ENCODE peak calls at places on chromosomes 4 and X, in four cellular contexts. One of them, this sample, is unnamed. For H3K4me1, the result is how much of the 10 kb centered on the place peaks cover.

GRCh38 chr4:145487626-145488025 is 6.0 kb downstream of the SMAD1 start:
- DNase-seq in heart right ventricle: no peak
- DNase-seq in ascending aorta: no peak
- DNase-seq in endodermal cell: no peak
- DNase-seq in this sample: no peak

GRCh38 chrX:1323315-1323714 is 13.3 kb upstream of the IL3RA start:
- DNase-seq in heart right ventricle: peak
- DNase-seq in ascending aorta: no peak
- DNase-seq in endodermal cell: peak
- DNase-seq in this sample: peak

GRCh38 chr4:154049457-154050181 is 260.7 kb upstream of the SFRP2 start:
- DNase-seq in heart right ventricle: no peak
- DNase-seq in ascending aorta: no peak
- DNase-seq in endodermal cell: peak
- DNase-seq in this sample: peak

GRCh38 chr4:6596948-6597347 is 22.0 kb downstream of the MAN2B2 start:
- DNase-seq in heart right ventricle: no peak
- DNase-seq in ascending aorta: no peak
- DNase-seq in endodermal cell: no peak
- DNase-seq in this sample: no peak

GRCh38 chr4:2259541-2260267 is 2.2 kb downstream of the MXD4 start:
- DNase-seq in heart right ventricle: peak
- DNase-seq in ascending aorta: peak
- DNase-seq in endodermal cell: peak
- DNase-seq in this sample: no peak

GRCh38 chrX:136961594-136962135 is 72.1 kb downstream of the GPR101 start:
- DNase-seq in heart right ventricle: no peak
- DNase-seq in ascending aorta: no peak
- DNase-seq in endodermal cell: no peak
- DNase-seq in this sample: no peak

GRCh38 chr4:75110061-75110460 is 177.1 kb downstream of the PARM1 start:
- DNase-seq in heart right ventricle: no peak
- DNase-seq in ascending aorta: no peak
- DNase-seq in endodermal cell: no peak
- DNase-seq in this sample: no peak

GRCh38 chr4:152007108-152007507 is 246.3 kb upstream of the GATB start:
- DNase-seq in heart right ventricle: no peak
- DNase-seq in ascending aorta: no peak
- DNase-seq in endodermal cell: no peak
- DNase-seq in this sample: no peak

GRCh38 chrX:39850630-39851152 is 247.1 kb downstream of the BCOR start:
- DNase-seq in heart right ventricle: no peak
- DNase-seq in ascending aorta: no peak
- DNase-seq in endodermal cell: peak
- DNase-seq in this sample: no peak

GRCh38 chr4:38967260-38968095 is 64.7 kb downstream of the TMEM156 start:
- DNase-seq in heart right ventricle: no peak
- DNase-seq in ascending aorta: no peak
- DNase-seq in endodermal cell: no peak
- DNase-seq in this sample: no peak

GRCh38 chrX:19863237-19864223 is 23.9 kb downstream of the SH3KBP1 start:
- DNase-seq in heart right ventricle: no peak
- DNase-seq in ascending aorta: no peak
- DNase-seq in endodermal cell: no peak
- DNase-seq in this sample: no peak

GRCh38 chr4:7905461-7905915 is 34.2 kb downstream of the AFAP1 start:
- DNase-seq in heart right ventricle: peak
- DNase-seq in ascending aorta: no peak
- DNase-seq in endodermal cell: no peak
- DNase-seq in this sample: no peak

GRCh38 chr4:69075061-69075792 is 21.0 kb upstream of the UGT2B7 start:
- DNase-seq in heart right ventricle: no peak
- DNase-seq in ascending aorta: no peak
- DNase-seq in endodermal cell: no peak
- DNase-seq in this sample: no peak

GRCh38 chrX:126027229-126027628 is 138.9 kb downstream of the DCAF12L2 start:
- DNase-seq in heart right ventricle: no peak
- DNase-seq in ascending aorta: no peak
- DNase-seq in endodermal cell: peak
- DNase-seq in this sample: no peak

GRCh38 chrX:139691493-139691842 is 16.5 kb downstream of the MCF2 start:
- DNase-seq in heart right ventricle: no peak
- DNase-seq in ascending aorta: no peak
- DNase-seq in endodermal cell: no peak
- DNase-seq in this sample: peak

GRCh38 chr4:46886711-46887110 is 22.3 kb downstream of the COX7B2 start:
- DNase-seq in heart right ventricle: no peak
- DNase-seq in ascending aorta: no peak
- DNase-seq in endodermal cell: no peak
- DNase-seq in this sample: no peak

GRCh38 chr4:81919810-81920209 is 448.1 kb upstream of the RASGEF1B start:
- DNase-seq in heart right ventricle: no peak
- DNase-seq in ascending aorta: no peak
- DNase-seq in endodermal cell: peak
- DNase-seq in this sample: no peak

GRCh38 chr4:67875011-67875410 is 8.8 kb downstream of the TMPRSS11D start:
- DNase-seq in heart right ventricle: no peak
- DNase-seq in ascending aorta: no peak
- DNase-seq in endodermal cell: no peak
- DNase-seq in this sample: no peak

GRCh38 chrX:114582698-114583395 is 1.0 kb upstream of the HTR2C start:
- DNase-seq in heart right ventricle: no peak
- DNase-seq in ascending aorta: no peak
- DNase-seq in endodermal cell: peak
- DNase-seq in this sample: peak

GRCh38 chr4:150244600-150244999 is 166.4 kb downstream of the DCLK2 start:
- DNase-seq in heart right ventricle: no peak
- DNase-seq in ascending aorta: no peak
- DNase-seq in endodermal cell: no peak
- DNase-seq in this sample: no peak

GRCh38 chrX:83658731-83659130 is 150.6 kb downstream of the POU3F4 start:
- DNase-seq in heart right ventricle: no peak
- DNase-seq in ascending aorta: no peak
- DNase-seq in endodermal cell: no peak
- DNase-seq in this sample: no peak

GRCh38 chr4:8828869-8829268 is 42.8 kb downstream of the HMX1 start:
- DNase-seq in heart right ventricle: no peak
- DNase-seq in ascending aorta: no peak
- DNase-seq in endodermal cell: peak
- DNase-seq in this sample: no peak

GRCh38 chrX:69029696-69030245 is 135.5 kb downstream of the PJA1 start:
- DNase-seq in heart right ventricle: no peak
- DNase-seq in ascending aorta: no peak
- DNase-seq in endodermal cell: peak
- DNase-seq in this sample: no peak

GRCh38 chr4:156578005-156578404 is 393.6 kb downstream of the PDGFC start:
- DNase-seq in heart right ventricle: no peak
- DNase-seq in ascending aorta: no peak
- DNase-seq in endodermal cell: no peak
- DNase-seq in this sample: no peak

GRCh38 chr4:152983774-152984411 is 47.8 kb downstream of the FHDC1 start:
- DNase-seq in heart right ventricle: no peak
- DNase-seq in ascending aorta: no peak
- DNase-seq in endodermal cell: peak
- DNase-seq in this sample: no peak

GRCh38 chr4:18568600-18568999 is 547.0 kb upstream of the LCORL start:
- DNase-seq in heart right ventricle: no peak
- DNase-seq in ascending aorta: no peak
- DNase-seq in endodermal cell: no peak
- DNase-seq in this sample: no peak

DNA sequence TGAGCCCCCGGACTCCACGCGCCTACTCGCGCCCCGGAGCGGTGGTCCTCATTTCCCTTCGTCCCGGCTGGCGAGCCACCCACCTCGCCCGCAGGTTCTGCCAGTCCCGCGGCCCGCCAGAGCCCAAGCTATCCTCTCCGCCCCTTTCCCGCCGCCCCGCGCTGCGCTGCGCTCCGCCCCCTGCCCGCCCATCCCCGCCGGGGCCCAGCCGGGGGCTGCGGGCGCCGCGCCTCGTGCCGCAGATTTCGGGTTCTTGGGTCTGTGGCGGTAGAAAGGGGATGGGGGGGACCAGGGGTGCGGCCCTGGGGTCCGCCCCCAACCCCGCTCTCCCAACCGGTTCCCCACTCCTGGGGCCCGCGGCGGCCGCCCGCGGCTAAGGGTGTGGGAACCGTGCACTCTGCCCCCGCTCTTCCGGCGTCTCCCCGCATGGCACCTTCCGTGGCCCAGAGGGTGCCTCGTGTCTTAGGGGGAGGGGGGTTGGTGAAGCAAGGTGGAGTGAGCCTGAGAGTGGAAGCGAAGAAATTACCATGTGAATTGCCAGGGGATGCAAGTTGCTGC is 650.8 kb upstream of the DIPK2B start:
- DNase-seq in heart right ventricle: peak
- DNase-seq in ascending aorta: no peak
- DNase-seq in endodermal cell: peak
- DNase-seq in this sample: peak
- H3K4me1 ChIP-seq in heart right ventricle: under half
- H3K4me1 ChIP-seq in ascending aorta: under half
- H3K4me1 ChIP-seq in endodermal cell: under half
- H3K4me1 ChIP-seq in this sample: under half

DNA sequence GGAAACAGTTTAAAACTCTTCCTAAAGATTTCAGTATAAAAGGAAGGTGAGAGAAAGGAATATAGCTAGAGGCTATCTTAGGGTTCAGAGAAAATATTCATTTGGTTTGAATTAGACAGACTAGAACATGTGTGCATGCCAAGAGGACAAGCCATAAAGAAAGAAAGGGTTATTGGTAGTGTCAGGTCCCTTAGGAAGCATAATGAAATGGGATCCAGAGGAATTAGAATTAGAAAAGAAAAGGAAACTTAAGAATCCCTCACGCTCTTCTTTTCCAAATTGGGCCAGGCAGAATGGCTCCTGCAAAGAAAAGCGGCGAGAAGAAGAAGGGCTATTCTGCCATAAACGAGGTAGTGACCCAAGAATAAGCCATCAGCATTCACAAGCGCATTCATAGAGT is 4.8 kb upstream of the ABCG2 start:
- DNase-seq in heart right ventricle: no peak
- DNase-seq in ascending aorta: no peak
- DNase-seq in endodermal cell: no peak
- DNase-seq in this sample: peak
- H3K4me3 ChIP-seq in heart right ventricle: no peak
- H3K4me3 ChIP-seq in ascending aorta: no peak
- H3K4me3 ChIP-seq in endodermal cell: no peak
- H3K4me3 ChIP-seq in this sample: no peak

GRCh38 chrX:130665214-130665613 is 237.8 kb downstream of the ENOX2 start:
- DNase-seq in heart right ventricle: no peak
- DNase-seq in ascending aorta: no peak
- DNase-seq in endodermal cell: no peak
- DNase-seq in this sample: no peak
- H3K4me1 ChIP-seq in heart right ventricle: under half
- H3K4me1 ChIP-seq in ascending aorta: under half
- H3K4me1 ChIP-seq in endodermal cell: under half
- H3K4me1 ChIP-seq in this sample: under half

GRCh38 chr4:176841730-176842129 is 49.0 kb upstream of the VEGFC start:
- DNase-seq in heart right ventricle: no peak
- DNase-seq in ascending aorta: no peak
- DNase-seq in endodermal cell: no peak
- DNase-seq in this sample: no peak
- H3K4me3 ChIP-seq in heart right ventricle: no peak
- H3K4me3 ChIP-seq in ascending aorta: no peak
- H3K4me3 ChIP-seq in endodermal cell: no peak
- H3K4me3 ChIP-seq in this sample: no peak

This sample was measured in neural progenitor cell.